ENCODE peak calls at places on chromosomes 3 and 15, in seven cellular contexts. Q is AG09309; Z is osteocyte; Y is sigmoid colon; J is ovary; T is A549; I is CD8-positive, alpha-beta T cell. W is an unnamed sample.

GRCh38 chr3:187955076-187955952 is 198.6 kb upstream of the LPP start:
- DNase-seq in Q (peak), Z (no peak), Y (peak), J (peak), T (peak), I (no peak), W (no peak)

GRCh38 chr3:189142527-189142926 is 29.2 kb upstream of the TPRG1 start:
- DNase-seq in Q (no peak), Z (no peak), Y (no peak), J (no peak), T (no peak), I (peak), W (no peak)

GRCh38 chr15:79004336-79004735 is 59.5 kb upstream of the CTSH start:
- DNase-seq in Q (no peak), Z (no peak), Y (no peak), J (no peak), T (no peak), I (no peak), W (no peak)

GRCh38 chr3:153032891-153033290 is 129.1 kb upstream of the RAP2B start:
- DNase-seq in Q (no peak), Z (no peak), Y (no peak), J (no peak), T (no peak), I (no peak), W (no peak)

GRCh38 chr3:93843981-93844380 is 129.7 kb downstream of the PROS1 start:
- DNase-seq in Q (peak), Z (no peak), Y (no peak), J (no peak), T (no peak), I (no peak), W (no peak)

GRCh38 chr15:49620174-49620573 is 444 bp downstream of the FAM227B start:
- DNase-seq in Q (no peak), Z (no peak), Y (no peak), J (no peak), T (peak), I (no peak), W (no peak)

GRCh38 chr3:111859061-111859973 is at the start of gene PHLDB2:
- DNase-seq in Q (peak), Z (peak), Y (peak), J (peak), T (peak), I (peak), W (peak)

GRCh38 chr3:30826381-30827061 is 67.9 kb downstream of the GADL1 start:
- DNase-seq in Q (no peak), Z (no peak), Y (no peak), J (peak), T (no peak), I (no peak), W (no peak)

GRCh38 chr3:187230011-187230410 is 32.7 kb downstream of the RTP1 start:
- DNase-seq in Q (no peak), Z (no peak), Y (no peak), J (no peak), T (no peak), I (no peak), W (no peak)

GRCh38 chr3:32018723-32019564 is 37.4 kb downstream of the ZNF860 start:
- DNase-seq in Q (peak), Z (no peak), Y (no peak), J (no peak), T (peak), I (no peak), W (no peak)

GRCh38 chr3:45064512-45065372 is 38.6 kb downstream of the CLEC3B start:
- DNase-seq in Q (no peak), Z (no peak), Y (no peak), J (no peak), T (no peak), I (no peak), W (no peak)

GRCh38 chr15:75067123-75067854 is 43.9 kb downstream of the PPCDC start:
- DNase-seq in Q (no peak), Z (peak), Y (no peak), J (no peak), T (no peak), I (no peak), W (no peak)

DNA sequence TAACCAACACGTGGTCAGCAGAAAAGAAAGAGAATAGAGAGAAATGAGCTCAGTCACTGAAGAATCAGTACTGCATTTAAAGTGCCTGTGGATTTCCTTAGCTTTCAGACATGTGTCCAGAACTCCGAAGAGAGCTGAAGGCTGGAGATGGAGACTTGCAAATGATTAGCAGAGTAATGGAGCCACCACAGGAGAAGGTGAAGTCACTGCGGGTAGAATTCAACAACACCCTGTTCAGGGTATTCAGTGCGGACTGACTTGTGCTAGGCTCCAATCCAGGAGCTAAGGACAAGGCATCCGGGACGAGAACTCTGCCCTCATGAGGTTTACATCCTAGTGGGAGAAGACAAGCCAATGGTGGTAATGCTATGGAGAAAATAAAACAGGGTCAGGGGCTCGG is 4.2 kb downstream of the EIF4E3 start:
- DNase-seq in Q (no peak), Z (no peak), Y (no peak), J (no peak), T (no peak), I (no peak), W (no peak)
- TF ChIP-seq CTCF in Q (no peak), Z (no peak), Y (no peak), J (no peak), T (no peak), I (no peak), W (no peak)

DNA sequence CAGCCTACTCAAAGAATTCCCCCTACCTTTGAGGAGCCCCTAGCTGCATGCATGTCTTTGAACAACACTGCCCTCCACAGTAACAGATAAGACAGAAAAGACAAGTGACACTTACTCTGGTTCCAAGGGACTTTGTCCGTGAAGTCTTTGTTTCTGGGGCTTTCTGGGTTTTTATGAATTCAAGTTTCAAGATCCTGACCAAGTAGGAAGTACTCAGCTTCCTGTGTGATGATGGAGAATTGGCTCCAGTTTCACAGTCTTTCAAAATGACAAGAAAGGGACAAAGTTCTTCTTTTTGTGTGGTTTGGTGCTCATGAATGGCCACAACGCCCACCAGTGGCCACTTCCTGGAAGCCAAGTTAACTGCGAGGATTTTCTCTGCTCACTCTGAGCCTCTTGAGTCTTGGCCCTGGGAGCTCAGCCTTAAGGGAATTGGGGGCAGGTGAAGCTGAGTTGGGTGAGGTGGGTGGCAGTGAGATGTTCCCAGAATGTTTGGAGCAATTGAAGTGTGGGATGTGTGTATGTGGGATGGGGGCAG is at the start of gene CCR1:
- DNase-seq in Q (no peak), Z (no peak), Y (no peak), J (no peak), T (no peak), I (no peak), W (no peak)
- TF ChIP-seq CTCF in Q (peak), Z (peak), Y (no peak), J (no peak), T (peak), I (no peak), W (peak)

GRCh38 chr15:73712107-73712506 is 27.9 kb downstream of the CD276 start:
- DNase-seq in Q (no peak), Z (no peak), Y (no peak), J (no peak), T (no peak), I (no peak), W (no peak)
- TF ChIP-seq CTCF in Q (peak), Z (no peak), Y (no peak), J (no peak), T (no peak), I (no peak), W (peak)

DNA sequence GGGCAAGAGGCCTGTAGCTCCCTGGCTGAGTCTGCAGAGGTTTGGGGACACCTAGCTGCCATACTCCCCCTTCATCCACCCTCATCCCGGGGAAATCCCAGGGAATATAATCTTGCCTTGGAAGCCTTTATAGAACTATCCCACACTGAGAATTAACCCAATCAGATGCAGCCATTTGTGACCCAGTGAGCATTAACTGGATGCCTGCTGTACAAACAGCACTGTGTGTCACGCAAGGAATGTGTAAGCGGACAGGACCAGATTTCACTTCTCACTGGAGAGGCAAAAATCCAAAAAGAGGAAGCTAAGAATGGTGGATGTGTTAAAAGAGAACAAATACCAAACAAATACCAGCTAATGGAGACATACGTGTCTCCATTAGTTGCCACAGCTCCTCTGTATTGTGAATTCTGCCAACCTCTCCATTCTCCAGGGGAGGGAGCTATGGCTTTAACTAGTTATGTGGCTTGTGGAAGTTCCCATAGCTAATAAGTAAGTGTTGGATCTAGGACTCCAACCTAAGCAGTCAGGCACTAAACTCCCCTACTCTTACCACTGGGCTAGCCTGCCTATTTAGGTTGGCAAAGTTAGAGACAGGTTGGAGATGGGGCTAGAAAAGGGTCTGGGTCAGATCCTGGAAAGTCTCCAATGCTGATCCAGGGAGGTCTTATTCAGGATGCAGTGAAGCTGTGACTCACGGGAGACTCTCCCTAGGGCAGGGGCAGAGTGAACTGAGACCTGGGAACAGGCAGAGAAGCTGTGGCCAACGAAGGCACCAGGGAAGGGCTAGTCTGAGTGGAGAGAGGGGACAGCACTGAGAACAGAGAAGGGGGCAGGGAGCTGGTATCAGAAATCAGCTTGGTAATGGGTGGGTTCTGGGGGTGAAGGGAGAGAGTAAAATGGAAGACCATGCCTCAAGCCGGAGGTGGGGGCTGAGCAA is 2.5 kb downstream of the LTF start:
- DNase-seq in Q (no peak), Z (peak), Y (no peak), J (no peak), T (no peak), I (no peak), W (no peak)
- TF ChIP-seq CTCF in Q (peak), Z (no peak), Y (no peak), J (no peak), T (no peak), I (no peak), W (peak)